ENCODE peak calls at places on chromosomes 4 and X, in four cellular contexts. One of them, this sample, is unnamed.

GRCh38 chr4:24557036-24558022 is 27.0 kb downstream of the DHX15 start:
- DNase-seq in WERI-Rb-1: no peak
- DNase-seq in ELR: peak
- DNase-seq in activated CD4-positive, alpha-beta T cell treated with anti-CD3 and anti-CD28 coated beads for 4 hours: no peak
- DNase-seq in this sample: no peak

GRCh38 chr4:31104033-31104432 is 383.9 kb downstream of the PCDH7 start:
- DNase-seq in WERI-Rb-1: no peak
- DNase-seq in activated CD4-positive, alpha-beta T cell treated with anti-CD3 and anti-CD28 coated beads for 4 hours: no peak
- DNase-seq in ELR: peak
- DNase-seq in this sample: no peak

GRCh38 chrX:19303216-19303880 is 40.4 kb upstream of the PDHA1 start:
- DNase-seq in WERI-Rb-1: no peak
- DNase-seq in activated CD4-positive, alpha-beta T cell treated with anti-CD3 and anti-CD28 coated beads for 4 hours: no peak
- DNase-seq in ELR: peak
- DNase-seq in this sample: no peak

GRCh38 chr4:25950476-25951389 is 36.7 kb downstream of the SMIM20 start:
- DNase-seq in ELR: no peak
- DNase-seq in WERI-Rb-1: no peak
- DNase-seq in activated CD4-positive, alpha-beta T cell treated with anti-CD3 and anti-CD28 coated beads for 4 hours: no peak
- DNase-seq in this sample: no peak

GRCh38 chrX:31126205-31126604 is 54.4 kb upstream of the FTHL17 start:
- DNase-seq in ELR: no peak
- DNase-seq in WERI-Rb-1: no peak
- DNase-seq in activated CD4-positive, alpha-beta T cell treated with anti-CD3 and anti-CD28 coated beads for 4 hours: no peak
- DNase-seq in this sample: no peak

GRCh38 chr4:7372673-7373072 is 62.1 kb downstream of the PSAPL1 start:
- DNase-seq in WERI-Rb-1: no peak
- DNase-seq in activated CD4-positive, alpha-beta T cell treated with anti-CD3 and anti-CD28 coated beads for 4 hours: no peak
- DNase-seq in ELR: no peak
- DNase-seq in this sample: no peak

GRCh38 chr4:71974681-71975080 is 57.1 kb upstream of the NPFFR2 start:
- DNase-seq in ELR: peak
- DNase-seq in activated CD4-positive, alpha-beta T cell treated with anti-CD3 and anti-CD28 coated beads for 4 hours: no peak
- DNase-seq in WERI-Rb-1: no peak
- DNase-seq in this sample: no peak

GRCh38 chr4:169315530-169316306 is 45.0 kb upstream of the SH3RF1 start:
- DNase-seq in WERI-Rb-1: no peak
- DNase-seq in ELR: peak
- DNase-seq in activated CD4-positive, alpha-beta T cell treated with anti-CD3 and anti-CD28 coated beads for 4 hours: no peak
- DNase-seq in this sample: no peak

GRCh38 chr4:98470831-98471230 is 187.6 kb downstream of the TSPAN5 start:
- DNase-seq in WERI-Rb-1: no peak
- DNase-seq in ELR: peak
- DNase-seq in activated CD4-positive, alpha-beta T cell treated with anti-CD3 and anti-CD28 coated beads for 4 hours: no peak
- DNase-seq in this sample: no peak

GRCh38 chr4:62548108-62548524 is 1348.0 kb downstream of the ADGRL3 start:
- DNase-seq in activated CD4-positive, alpha-beta T cell treated with anti-CD3 and anti-CD28 coated beads for 4 hours: no peak
- DNase-seq in WERI-Rb-1: no peak
- DNase-seq in ELR: peak
- DNase-seq in this sample: no peak

GRCh38 chrX:123190096-123190495 is 6.0 kb downstream of the GRIA3 start:
- DNase-seq in WERI-Rb-1: peak
- DNase-seq in ELR: no peak
- DNase-seq in activated CD4-positive, alpha-beta T cell treated with anti-CD3 and anti-CD28 coated beads for 4 hours: no peak
- DNase-seq in this sample: no peak

GRCh38 chrX:110665223-110665622 is 130.4 kb downstream of the CHRDL1 start:
- DNase-seq in activated CD4-positive, alpha-beta T cell treated with anti-CD3 and anti-CD28 coated beads for 4 hours: no peak
- DNase-seq in WERI-Rb-1: no peak
- DNase-seq in ELR: no peak
- DNase-seq in this sample: no peak

GRCh38 chr4:76758290-76758882 is 139.6 kb downstream of the SOWAHB start:
- DNase-seq in ELR: peak
- DNase-seq in WERI-Rb-1: no peak
- DNase-seq in activated CD4-positive, alpha-beta T cell treated with anti-CD3 and anti-CD28 coated beads for 4 hours: no peak
- DNase-seq in this sample: no peak

GRCh38 chr4:76276813-76277212 is 25.3 kb downstream of the FAM47E start:
- DNase-seq in ELR: no peak
- DNase-seq in activated CD4-positive, alpha-beta T cell treated with anti-CD3 and anti-CD28 coated beads for 4 hours: no peak
- DNase-seq in WERI-Rb-1: no peak
- DNase-seq in this sample: no peak

GRCh38 chrX:130261494-130261893 is 7.2 kb downstream of the ZNF280C start:
- DNase-seq in activated CD4-positive, alpha-beta T cell treated with anti-CD3 and anti-CD28 coated beads for 4 hours: no peak
- DNase-seq in ELR: no peak
- DNase-seq in WERI-Rb-1: no peak
- DNase-seq in this sample: no peak

GRCh38 chr4:183436417-183436816 is 8.0 kb upstream of the CDKN2AIP start:
- DNase-seq in ELR: no peak
- DNase-seq in activated CD4-positive, alpha-beta T cell treated with anti-CD3 and anti-CD28 coated beads for 4 hours: no peak
- DNase-seq in WERI-Rb-1: no peak
- DNase-seq in this sample: no peak

GRCh38 chr4:151407466-151408379 is 1.3 kb upstream of the FHIP1A start:
- DNase-seq in WERI-Rb-1: no peak
- DNase-seq in ELR: no peak
- DNase-seq in activated CD4-positive, alpha-beta T cell treated with anti-CD3 and anti-CD28 coated beads for 4 hours: peak
- DNase-seq in this sample: no peak

GRCh38 chr4:184819786-184820185 is 6.0 kb downstream of the ACSL1 start:
- DNase-seq in WERI-Rb-1: no peak
- DNase-seq in ELR: no peak
- DNase-seq in activated CD4-positive, alpha-beta T cell treated with anti-CD3 and anti-CD28 coated beads for 4 hours: no peak
- DNase-seq in this sample: no peak

GRCh38 chrX:72272868-72273267 is 4.2 kb downstream of the RPS4X start:
- DNase-seq in ELR: peak
- DNase-seq in activated CD4-positive, alpha-beta T cell treated with anti-CD3 and anti-CD28 coated beads for 4 hours: no peak
- DNase-seq in WERI-Rb-1: no peak
- DNase-seq in this sample: no peak

GRCh38 chr4:156606444-156607197 is 365.0 kb downstream of the PDGFC start:
- DNase-seq in WERI-Rb-1: no peak
- DNase-seq in activated CD4-positive, alpha-beta T cell treated with anti-CD3 and anti-CD28 coated beads for 4 hours: no peak
- DNase-seq in ELR: peak
- DNase-seq in this sample: no peak

GRCh38 chrX:74160816-74161215 is 143.2 kb upstream of the ZCCHC13 start:
- DNase-seq in activated CD4-positive, alpha-beta T cell treated with anti-CD3 and anti-CD28 coated beads for 4 hours: no peak
- DNase-seq in ELR: no peak
- DNase-seq in WERI-Rb-1: no peak
- DNase-seq in this sample: no peak

GRCh38 chrX:153909024-153909979 is 4.8 kb downstream of the AVPR2 start:
- DNase-seq in WERI-Rb-1: peak
- DNase-seq in activated CD4-positive, alpha-beta T cell treated with anti-CD3 and anti-CD28 coated beads for 4 hours: no peak
- DNase-seq in ELR: no peak
- DNase-seq in this sample: no peak

GRCh38 chrX:108447303-108447702 is 7.7 kb downstream of the COL4A5 start:
- DNase-seq in activated CD4-positive, alpha-beta T cell treated with anti-CD3 and anti-CD28 coated beads for 4 hours: no peak
- DNase-seq in WERI-Rb-1: no peak
- DNase-seq in ELR: peak
- DNase-seq in this sample: no peak

GRCh38 chr4:124288706-124289486 is 423.6 kb downstream of the ANKRD50 start:
- DNase-seq in activated CD4-positive, alpha-beta T cell treated with anti-CD3 and anti-CD28 coated beads for 4 hours: no peak
- DNase-seq in WERI-Rb-1: no peak
- DNase-seq in ELR: no peak
- DNase-seq in this sample: no peak

GRCh38 chrX:17547658-17548057 is 172.7 kb downstream of the NHS start:
- DNase-seq in ELR: peak
- DNase-seq in WERI-Rb-1: no peak
- DNase-seq in activated CD4-positive, alpha-beta T cell treated with anti-CD3 and anti-CD28 coated beads for 4 hours: no peak
- DNase-seq in this sample: no peak

GRCh38 chrX:134715930-134716619 is 57.8 kb upstream of the PLAC1 start:
- DNase-seq in ELR: no peak
- DNase-seq in activated CD4-positive, alpha-beta T cell treated with anti-CD3 and anti-CD28 coated beads for 4 hours: no peak
- DNase-seq in WERI-Rb-1: no peak
- DNase-seq in this sample: no peak

GRCh38 chr4:101993002-101993840 is 202.7 kb downstream of the BANK1 start:
- DNase-seq in activated CD4-positive, alpha-beta T cell treated with anti-CD3 and anti-CD28 coated beads for 4 hours: no peak
- DNase-seq in WERI-Rb-1: no peak
- DNase-seq in ELR: no peak
- DNase-seq in this sample: no peak

GRCh38 chr4:10403633-10404445 is 53.4 kb downstream of the ZNF518B start:
- DNase-seq in WERI-Rb-1: peak
- DNase-seq in ELR: peak
- DNase-seq in activated CD4-positive, alpha-beta T cell treated with anti-CD3 and anti-CD28 coated beads for 4 hours: no peak
- DNase-seq in this sample: peak

GRCh38 chr4:156568041-156568440 is 403.6 kb downstream of the PDGFC start:
- DNase-seq in activated CD4-positive, alpha-beta T cell treated with anti-CD3 and anti-CD28 coated beads for 4 hours: no peak
- DNase-seq in WERI-Rb-1: no peak
- DNase-seq in ELR: no peak
- DNase-seq in this sample: no peak

GRCh38 chr4:169398294-169398693 is 127.5 kb upstream of the SH3RF1 start:
- DNase-seq in activated CD4-positive, alpha-beta T cell treated with anti-CD3 and anti-CD28 coated beads for 4 hours: no peak
- DNase-seq in WERI-Rb-1: no peak
- DNase-seq in ELR: peak
- DNase-seq in this sample: no peak

GRCh38 chr4:172481802-172482508 is 668.8 kb downstream of the GALNTL6 start:
- DNase-seq in WERI-Rb-1: no peak
- DNase-seq in ELR: no peak
- DNase-seq in activated CD4-positive, alpha-beta T cell treated with anti-CD3 and anti-CD28 coated beads for 4 hours: no peak
- DNase-seq in this sample: no peak